ENCODE peak calls at places on chromosomes 16 and 17, in six cellular contexts. M is adrenal gland, I is ascending aorta, T is PC-9, G is adipocyte, H is Peyer's patch. C is an unnamed sample. For H3K4me1, the result is how much of the 10 kb centered on the place peaks cover.

GRCh38 chr17:31581491-31581890 is 190.0 kb downstream of the RAB11FIP4 start:
- DNase-seq in M (peak), I (no peak), T (peak), G (peak), H (no peak), C (peak)

GRCh38 chr17:73888875-73889274 is 244.6 kb upstream of the SDK2 start:
- DNase-seq in M (no peak), I (no peak), T (no peak), G (no peak), H (no peak), C (no peak)

GRCh38 chr16:66740010-66740409 is 11.4 kb downstream of the DYNC1LI2 start:
- DNase-seq in M (peak), I (no peak), T (no peak), G (peak), H (no peak), C (no peak)

GRCh38 chr16:66248096-66248495 is 118.4 kb upstream of the CDH5 start:
- DNase-seq in M (peak), I (no peak), T (no peak), G (peak), H (no peak), C (peak)

GRCh38 chr16:1918890-1919679 is 870 bp upstream of the HS3ST6 start:
- DNase-seq in M (no peak), I (no peak), T (no peak), G (no peak), H (no peak), C (no peak)

GRCh38 chr17:15920758-15921239 is 24.1 kb upstream of the ADORA2B start:
- DNase-seq in M (no peak), I (no peak), T (peak), G (peak), H (no peak), C (no peak)

GRCh38 chr16:678209-678857 is 1.9 kb upstream of the STUB1 start:
- DNase-seq in M (no peak), I (no peak), T (no peak), G (no peak), H (peak), C (no peak)

GRCh38 chr17:17840751-17841591 is 4.2 kb upstream of the SREBF1 start:
- DNase-seq in M (peak), I (no peak), T (peak), G (peak), H (no peak), C (no peak)

GRCh38 chr17:35132816-35133550 is 9.1 kb downstream of the NLE1 start:
- DNase-seq in M (no peak), I (no peak), T (no peak), G (no peak), H (no peak), C (no peak)

GRCh38 chr17:33848433-33848832 is 406.7 kb upstream of the CCL2 start:
- DNase-seq in M (no peak), I (no peak), T (no peak), G (no peak), H (no peak), C (no peak)

DNA sequence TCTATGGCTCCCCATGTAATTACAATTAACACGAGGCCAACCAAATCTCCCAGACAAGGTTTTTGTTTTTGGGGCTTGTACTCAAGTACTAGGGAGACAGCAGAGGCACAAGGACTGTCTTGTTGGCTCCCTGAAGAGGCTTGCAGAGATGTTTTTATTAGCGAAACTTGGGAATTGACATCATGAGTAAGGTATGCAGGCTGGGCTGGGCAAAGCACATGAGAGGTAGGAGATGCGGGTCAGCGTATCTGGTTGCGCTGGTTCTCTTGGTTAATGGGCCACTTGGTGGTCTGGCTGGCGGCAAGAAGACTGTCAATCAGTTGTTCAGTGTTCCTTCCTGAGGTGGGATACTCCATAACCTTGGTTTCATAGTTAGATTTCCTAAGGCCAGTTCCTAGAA is 28.9 kb downstream of the LCMT1 start:
- DNase-seq in M (no peak), I (no peak), T (no peak), G (no peak), H (no peak), C (no peak)
- H3K4me3 ChIP-seq in M (no peak), I (no peak), T (no peak), G (no peak), H (no peak), C (no peak)

DNA sequence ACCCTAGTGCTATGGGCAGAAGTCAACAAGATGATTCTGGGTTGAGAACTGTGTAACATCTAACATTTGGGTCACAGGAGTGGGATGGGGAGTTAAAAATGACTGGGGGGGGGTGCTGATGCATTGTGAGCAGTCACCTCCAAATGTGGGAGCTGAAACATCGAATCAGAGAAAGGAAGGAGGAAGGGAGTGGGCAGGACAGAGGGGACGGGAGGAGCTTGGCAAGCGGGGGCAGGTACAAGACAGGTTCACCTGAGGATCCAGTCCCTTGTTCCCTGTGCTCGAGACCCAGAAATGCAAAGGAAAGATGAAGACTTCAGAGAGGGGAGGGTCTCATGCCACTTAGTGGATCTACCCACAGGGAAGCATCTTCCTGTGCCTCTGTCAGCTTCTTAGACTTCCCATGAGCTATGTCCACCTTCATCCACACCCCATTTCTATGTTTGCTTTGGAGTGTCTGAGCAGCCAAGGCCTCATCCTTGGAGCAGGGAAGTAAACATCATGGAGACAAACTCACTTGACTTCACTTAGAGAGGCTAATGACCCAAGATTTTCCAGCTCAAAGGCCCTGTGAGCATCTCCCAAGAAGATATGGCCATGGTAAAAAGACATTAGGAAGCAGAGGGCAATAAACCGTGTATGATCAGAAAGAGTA is 20.5 kb downstream of the SMPD3 start:
- DNase-seq in M (no peak), I (no peak), T (no peak), G (no peak), H (no peak), C (no peak)
- H3K4me1 ChIP-seq in M (under half), I (under half), T (under half), G (under half), H (under half), C (under half)

GRCh38 chr17:80476877-80477646 is 655 bp upstream of the NPTX1 start:
- DNase-seq in M (no peak), I (no peak), T (peak), G (peak), H (no peak), C (no peak)
- H3K4me3 ChIP-seq in M (peak), I (peak), T (no peak), G (no peak), H (peak), C (peak)

GRCh38 chr17:59369026-59369724 is 37.7 kb downstream of the YPEL2 start:
- DNase-seq in M (no peak), I (no peak), T (no peak), G (no peak), H (no peak), C (no peak)
- H3K4me1 ChIP-seq in M (half or more), I (half or more), T (half or more), G (half or more), H (under half), C (half or more)

DNA sequence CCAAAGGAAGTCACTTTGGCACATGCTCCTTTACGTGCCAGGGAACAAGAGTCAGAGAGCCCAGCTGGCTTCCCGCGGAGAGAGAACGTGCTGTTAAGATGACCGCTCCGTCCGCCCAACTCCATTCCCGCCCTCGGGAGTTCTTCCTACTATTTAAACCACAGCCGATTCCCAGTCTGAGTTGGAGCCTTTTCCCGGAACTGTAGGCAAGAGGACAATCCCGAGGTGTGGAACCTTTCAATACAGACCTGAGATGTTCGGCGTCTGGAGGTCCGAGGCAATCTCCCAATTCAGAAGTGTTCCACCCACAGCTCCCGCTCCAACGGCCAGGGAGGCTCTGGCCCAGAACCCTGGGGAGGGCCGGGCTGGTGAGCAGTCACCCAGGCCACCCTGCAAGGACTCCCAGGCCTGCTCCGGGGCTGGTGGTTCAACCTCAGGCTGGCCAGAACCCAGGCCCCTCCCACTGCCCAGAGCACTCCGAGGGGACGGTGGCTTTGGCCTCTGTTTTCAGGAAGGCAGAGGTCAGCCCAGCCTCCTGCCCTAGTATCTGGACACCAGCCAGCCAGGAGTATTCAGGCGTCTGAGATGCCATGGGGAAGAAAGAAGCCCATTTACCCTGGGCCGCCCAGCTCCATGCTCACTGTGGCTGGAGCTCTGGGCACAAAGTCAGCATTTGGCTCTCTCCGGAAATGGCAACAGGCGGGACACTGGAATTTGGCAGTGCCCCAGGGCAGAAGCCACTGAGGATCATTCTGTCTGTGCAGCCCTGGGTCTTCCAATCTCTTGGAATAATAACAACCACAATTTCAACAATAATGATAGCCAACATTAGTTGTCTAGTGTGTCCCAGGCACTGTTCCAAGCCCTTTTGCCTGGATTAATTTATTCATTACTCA is 21.4 kb downstream of the EMP2 start:
- DNase-seq in M (peak), I (peak), T (peak), G (no peak), H (no peak), C (peak)
- H3K4me3 ChIP-seq in M (peak), I (peak), T (peak), G (peak), H (peak), C (peak)

DNA sequence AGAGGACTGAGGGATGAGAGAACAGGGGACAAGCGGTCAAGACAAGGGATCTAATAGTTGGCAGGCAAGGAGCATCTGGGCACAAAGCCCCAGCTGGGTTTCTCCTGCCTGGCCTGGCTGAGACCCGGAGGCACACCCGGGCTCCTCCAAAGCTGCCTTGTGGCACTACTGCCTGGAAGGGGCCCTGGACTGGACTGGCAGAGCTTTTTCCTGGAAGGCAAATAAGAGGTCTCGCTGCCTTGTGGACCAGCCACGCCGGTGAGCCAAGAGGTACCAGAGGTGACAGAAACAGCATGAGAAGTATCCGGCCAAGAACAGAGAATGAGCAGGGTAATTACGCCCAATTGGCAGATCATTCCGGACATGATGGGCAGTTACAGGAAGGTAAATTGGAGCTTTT is 64.6 kb downstream of the GTF3C1 start:
- DNase-seq in M (no peak), I (no peak), T (no peak), G (no peak), H (no peak), C (no peak)
- H3K4me1 ChIP-seq in M (under half), I (under half), T (under half), G (under half), H (under half), C (under half)

DNA sequence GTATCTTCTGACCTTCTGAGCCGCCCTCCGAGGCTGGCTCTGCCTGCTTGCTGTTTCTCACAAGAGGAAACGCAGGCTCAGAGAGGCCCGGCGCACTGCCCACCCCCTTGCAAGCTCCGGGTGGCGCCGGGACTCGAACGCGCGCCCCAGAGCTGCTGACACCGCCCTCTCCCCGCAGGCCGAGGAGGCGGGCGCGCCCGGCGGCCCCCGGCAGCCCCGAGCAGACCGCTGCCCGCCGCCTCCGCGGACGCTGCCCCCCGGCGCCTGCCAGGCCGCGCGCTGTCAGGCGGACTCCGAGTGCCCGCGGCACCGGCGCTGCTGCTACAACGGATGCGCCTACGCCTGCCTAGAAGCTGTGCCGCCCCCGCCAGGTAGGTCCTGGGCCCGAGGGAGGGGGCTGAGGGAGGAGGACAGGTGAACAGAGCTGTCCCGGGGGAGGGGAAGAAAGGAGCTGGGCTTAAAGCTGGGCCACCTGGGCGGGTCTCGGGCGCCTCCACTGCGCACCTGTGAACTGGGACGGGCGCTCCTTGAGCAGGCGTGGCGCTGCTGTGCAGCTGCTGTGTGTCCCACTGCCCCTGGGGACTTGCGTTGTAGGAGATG is 18.2 kb downstream of the WFDC1 start:
- DNase-seq in M (no peak), I (no peak), T (peak), G (no peak), H (no peak), C (no peak)
- H3K4me3 ChIP-seq in M (no peak), I (no peak), T (no peak), G (no peak), H (peak), C (no peak)

GRCh38 chr16:56789360-56789759 is 59.4 kb downstream of the NUP93 start:
- DNase-seq in M (peak), I (no peak), T (peak), G (peak), H (no peak), C (peak)
- H3K4me1 ChIP-seq in M (under half), I (under half), T (under half), G (under half), H (under half), C (under half)